ENCODE peak calls at places on chromosomes 12 and 14, in seven cellular contexts. One of them, this sample, is unnamed.
A peak's percentile ranks its signal among the peaks of the same experiment; 100 is the strongest.

GRCh38 chr12:114668151-114668891 is 15.7 kb downstream of the TBX3 start:
- DNase-seq in endodermal cell: peak; percentile 97
- DNase-seq in astrocyte: peak; percentile 63
- DNase-seq in upper lobe of right lung: peak; percentile 84
- DNase-seq in fibroblast of lung: peak; percentile 84
- DNase-seq in iPS DF 6.9: no peak
- DNase-seq in CD8-positive, alpha-beta T cell: no peak
- DNase-seq in this sample: peak; percentile 91

GRCh38 chr12:107404981-107405380 is 280.6 kb upstream of the PWP1 start:
- DNase-seq in fibroblast of lung: peak; percentile 8
- DNase-seq in upper lobe of right lung: no peak
- DNase-seq in astrocyte: peak; percentile 25
- DNase-seq in iPS DF 6.9: no peak
- DNase-seq in endodermal cell: peak; percentile 84
- DNase-seq in CD8-positive, alpha-beta T cell: no peak
- DNase-seq in this sample: peak; percentile 15

GRCh38 chr12:125470838-125471775 is 405.9 kb downstream of the AACS start:
- DNase-seq in CD8-positive, alpha-beta T cell: no peak
- DNase-seq in fibroblast of lung: no peak
- DNase-seq in endodermal cell: no peak
- DNase-seq in upper lobe of right lung: no peak
- DNase-seq in iPS DF 6.9: no peak
- DNase-seq in astrocyte: peak; percentile 7
- DNase-seq in this sample: no peak

GRCh38 chr14:28294834-28295440 is 471.6 kb upstream of the FOXG1 start:
- DNase-seq in CD8-positive, alpha-beta T cell: no peak
- DNase-seq in iPS DF 6.9: peak; percentile 45
- DNase-seq in endodermal cell: peak; percentile 61
- DNase-seq in fibroblast of lung: peak; percentile 22
- DNase-seq in astrocyte: peak; percentile 61
- DNase-seq in upper lobe of right lung: no peak
- DNase-seq in this sample: peak; percentile 79

GRCh38 chr14:99189201-99189801 is 82.7 kb downstream of the BCL11B start:
- DNase-seq in CD8-positive, alpha-beta T cell: no peak
- DNase-seq in upper lobe of right lung: no peak
- DNase-seq in endodermal cell: no peak
- DNase-seq in astrocyte: no peak
- DNase-seq in fibroblast of lung: no peak
- DNase-seq in iPS DF 6.9: no peak
- DNase-seq in this sample: no peak

GRCh38 chr12:116999066-116999465 is 88.3 kb downstream of the FBXW8 start:
- DNase-seq in astrocyte: no peak
- DNase-seq in CD8-positive, alpha-beta T cell: no peak
- DNase-seq in endodermal cell: no peak
- DNase-seq in upper lobe of right lung: no peak
- DNase-seq in iPS DF 6.9: no peak
- DNase-seq in fibroblast of lung: no peak
- DNase-seq in this sample: no peak

GRCh38 chr12:68374315-68374982 is 42.3 kb upstream of the MDM1 start:
- DNase-seq in astrocyte: no peak
- DNase-seq in endodermal cell: no peak
- DNase-seq in iPS DF 6.9: no peak
- DNase-seq in fibroblast of lung: no peak
- DNase-seq in CD8-positive, alpha-beta T cell: no peak
- DNase-seq in upper lobe of right lung: no peak
- DNase-seq in this sample: no peak

GRCh38 chr12:25051583-25052190 is 102.8 kb upstream of the BCAT1 start:
- DNase-seq in CD8-positive, alpha-beta T cell: peak; percentile 33
- DNase-seq in astrocyte: no peak
- DNase-seq in upper lobe of right lung: no peak
- DNase-seq in fibroblast of lung: no peak
- DNase-seq in endodermal cell: no peak
- DNase-seq in iPS DF 6.9: no peak
- DNase-seq in this sample: no peak

GRCh38 chr14:33186656-33187055 is 248.0 kb downstream of the NPAS3 start:
- DNase-seq in CD8-positive, alpha-beta T cell: no peak
- DNase-seq in astrocyte: no peak
- DNase-seq in endodermal cell: no peak
- DNase-seq in upper lobe of right lung: no peak
- DNase-seq in fibroblast of lung: no peak
- DNase-seq in iPS DF 6.9: no peak
- DNase-seq in this sample: no peak

GRCh38 chr14:92886337-92886736 is 36.6 kb upstream of the CHGA start:
- DNase-seq in endodermal cell: no peak
- DNase-seq in upper lobe of right lung: no peak
- DNase-seq in astrocyte: no peak
- DNase-seq in iPS DF 6.9: no peak
- DNase-seq in fibroblast of lung: no peak
- DNase-seq in CD8-positive, alpha-beta T cell: no peak
- DNase-seq in this sample: no peak

GRCh38 chr14:26282578-26282977 is 315.3 kb downstream of the NOVA1 start:
- DNase-seq in upper lobe of right lung: no peak
- DNase-seq in iPS DF 6.9: no peak
- DNase-seq in endodermal cell: peak; percentile 49
- DNase-seq in astrocyte: no peak
- DNase-seq in fibroblast of lung: no peak
- DNase-seq in CD8-positive, alpha-beta T cell: no peak
- DNase-seq in this sample: no peak

GRCh38 chr14:30573203-30573814 is 14.4 kb downstream of the G2E3 start:
- DNase-seq in upper lobe of right lung: no peak
- DNase-seq in astrocyte: peak; percentile 70
- DNase-seq in endodermal cell: no peak
- DNase-seq in CD8-positive, alpha-beta T cell: no peak
- DNase-seq in iPS DF 6.9: no peak
- DNase-seq in fibroblast of lung: peak; percentile 46
- DNase-seq in this sample: no peak

GRCh38 chr12:110042260-110042659 is 6.1 kb downstream of the C12orf76 start:
- DNase-seq in endodermal cell: no peak
- DNase-seq in upper lobe of right lung: no peak
- DNase-seq in fibroblast of lung: no peak
- DNase-seq in CD8-positive, alpha-beta T cell: no peak
- DNase-seq in astrocyte: no peak
- DNase-seq in iPS DF 6.9: no peak
- DNase-seq in this sample: no peak

GRCh38 chr14:35351897-35352273 is 52.7 kb downstream of the NFKBIA start:
- DNase-seq in endodermal cell: peak; percentile 53
- DNase-seq in CD8-positive, alpha-beta T cell: no peak
- DNase-seq in fibroblast of lung: no peak
- DNase-seq in upper lobe of right lung: no peak
- DNase-seq in astrocyte: no peak
- DNase-seq in iPS DF 6.9: no peak
- DNase-seq in this sample: no peak

GRCh38 chr12:67080637-67081036 is 188.5 kb upstream of the CAND1 start:
- DNase-seq in astrocyte: no peak
- DNase-seq in iPS DF 6.9: no peak
- DNase-seq in upper lobe of right lung: no peak
- DNase-seq in CD8-positive, alpha-beta T cell: no peak
- DNase-seq in endodermal cell: no peak
- DNase-seq in fibroblast of lung: no peak
- DNase-seq in this sample: no peak

GRCh38 chr12:12461281-12461922 is 101.3 kb downstream of the DUSP16 start:
- DNase-seq in fibroblast of lung: no peak
- DNase-seq in iPS DF 6.9: no peak
- DNase-seq in CD8-positive, alpha-beta T cell: no peak
- DNase-seq in endodermal cell: peak; percentile 23
- DNase-seq in upper lobe of right lung: no peak
- DNase-seq in astrocyte: no peak
- DNase-seq in this sample: no peak

GRCh38 chr14:81402123-81402495 is 2.0 kb upstream of the STON2 start:
- DNase-seq in endodermal cell: no peak
- DNase-seq in CD8-positive, alpha-beta T cell: no peak
- DNase-seq in upper lobe of right lung: no peak
- DNase-seq in iPS DF 6.9: no peak
- DNase-seq in astrocyte: peak; percentile 74
- DNase-seq in fibroblast of lung: peak; percentile 26
- DNase-seq in this sample: peak; percentile 18

GRCh38 chr12:92021665-92022033 is 124.0 kb downstream of the BTG1 start:
- DNase-seq in upper lobe of right lung: no peak
- DNase-seq in astrocyte: no peak
- DNase-seq in endodermal cell: peak; percentile 85
- DNase-seq in CD8-positive, alpha-beta T cell: no peak
- DNase-seq in iPS DF 6.9: peak; percentile 25
- DNase-seq in fibroblast of lung: no peak
- DNase-seq in this sample: no peak

GRCh38 chr12:46585854-46586621 is 213.5 kb upstream of the SLC38A2 start:
- DNase-seq in iPS DF 6.9: no peak
- DNase-seq in upper lobe of right lung: peak; percentile 65
- DNase-seq in endodermal cell: peak; percentile 88
- DNase-seq in astrocyte: peak; percentile 77
- DNase-seq in CD8-positive, alpha-beta T cell: peak; percentile 38
- DNase-seq in fibroblast of lung: peak; percentile 93
- DNase-seq in this sample: peak; percentile 52

GRCh38 chr12:52050116-52050770 is 999 bp upstream of the NR4A1 start:
- DNase-seq in CD8-positive, alpha-beta T cell: no peak
- DNase-seq in iPS DF 6.9: no peak
- DNase-seq in endodermal cell: peak; percentile 86
- DNase-seq in astrocyte: no peak
- DNase-seq in fibroblast of lung: peak; percentile 70
- DNase-seq in upper lobe of right lung: peak; percentile 67
- DNase-seq in this sample: no peak

GRCh38 chr14:53951661-53952265 is 4.9 kb downstream of the BMP4 start:
- DNase-seq in astrocyte: no peak
- DNase-seq in endodermal cell: peak; percentile 77
- DNase-seq in CD8-positive, alpha-beta T cell: no peak
- DNase-seq in iPS DF 6.9: no peak
- DNase-seq in upper lobe of right lung: no peak
- DNase-seq in fibroblast of lung: peak; percentile 19
- DNase-seq in this sample: peak; percentile 16

GRCh38 chr14:38286481-38286880 is 30.6 kb upstream of the CLEC14A start:
- DNase-seq in CD8-positive, alpha-beta T cell: no peak
- DNase-seq in fibroblast of lung: peak; percentile 22
- DNase-seq in upper lobe of right lung: no peak
- DNase-seq in astrocyte: peak; percentile 4
- DNase-seq in endodermal cell: no peak
- DNase-seq in iPS DF 6.9: no peak
- DNase-seq in this sample: no peak

GRCh38 chr12:39777465-39777864 is 157.9 kb upstream of the ABCD2 start:
- DNase-seq in endodermal cell: no peak
- DNase-seq in iPS DF 6.9: no peak
- DNase-seq in CD8-positive, alpha-beta T cell: no peak
- DNase-seq in upper lobe of right lung: no peak
- DNase-seq in astrocyte: no peak
- DNase-seq in fibroblast of lung: no peak
- DNase-seq in this sample: no peak

GRCh38 chr14:22268875-22269274 is 320.1 kb downstream of the DAD1 start:
- DNase-seq in upper lobe of right lung: no peak
- DNase-seq in fibroblast of lung: peak; percentile 7
- DNase-seq in endodermal cell: no peak
- DNase-seq in CD8-positive, alpha-beta T cell: no peak
- DNase-seq in iPS DF 6.9: no peak
- DNase-seq in astrocyte: peak; percentile 54
- DNase-seq in this sample: peak; percentile 17

GRCh38 chr12:117151195-117152031 is 38.9 kb downstream of the FBXO21 start:
- DNase-seq in endodermal cell: peak; percentile 98
- DNase-seq in astrocyte: no peak
- DNase-seq in upper lobe of right lung: peak; percentile 72
- DNase-seq in iPS DF 6.9: peak; percentile 48
- DNase-seq in CD8-positive, alpha-beta T cell: no peak
- DNase-seq in fibroblast of lung: peak; percentile 59
- DNase-seq in this sample: peak; percentile 70

DNA sequence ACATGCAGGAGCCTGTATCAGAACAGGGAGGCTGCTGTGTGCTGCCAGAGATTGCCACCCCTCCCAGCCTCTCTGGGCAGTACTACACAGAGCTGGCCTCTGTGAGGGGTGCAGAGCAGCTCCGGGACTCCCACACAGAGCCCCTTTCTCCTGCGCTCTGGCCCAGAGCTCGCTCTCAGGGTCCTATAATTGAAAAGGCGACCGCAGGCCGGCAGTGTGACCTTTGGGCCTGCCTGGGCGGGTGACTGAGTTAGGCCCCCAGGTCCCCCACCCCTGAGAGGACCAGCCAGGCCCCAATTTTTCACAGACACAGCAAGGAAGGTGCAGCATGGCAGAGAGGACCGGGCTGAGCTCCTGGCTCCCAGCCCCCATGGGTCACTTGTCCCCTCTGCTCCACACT is 136.4 kb downstream of the ZFP36L1 start:
- DNase-seq in fibroblast of lung: no peak
- DNase-seq in CD8-positive, alpha-beta T cell: no peak
- DNase-seq in astrocyte: no peak
- DNase-seq in iPS DF 6.9: no peak
- DNase-seq in endodermal cell: no peak
- DNase-seq in upper lobe of right lung: peak; percentile 23
- DNase-seq in this sample: no peak
- H3K4me1 ChIP-seq in fibroblast of lung: peaks cover 18% of the 10 kb centered on the region
- H3K4me1 ChIP-seq in CD8-positive, alpha-beta T cell: peaks cover 18% of the 10 kb centered on the region
- H3K4me1 ChIP-seq in astrocyte: peaks cover 32% of the 10 kb centered on the region
- H3K4me1 ChIP-seq in iPS DF 6.9: peaks cover 4% of the 10 kb centered on the region
- H3K4me1 ChIP-seq in endodermal cell: no peaks in the 10 kb centered on the region
- H3K4me1 ChIP-seq in upper lobe of right lung: peaks cover 12% of the 10 kb centered on the region
- H3K4me1 ChIP-seq in this sample: peaks cover 7% of the 10 kb centered on the region

DNA sequence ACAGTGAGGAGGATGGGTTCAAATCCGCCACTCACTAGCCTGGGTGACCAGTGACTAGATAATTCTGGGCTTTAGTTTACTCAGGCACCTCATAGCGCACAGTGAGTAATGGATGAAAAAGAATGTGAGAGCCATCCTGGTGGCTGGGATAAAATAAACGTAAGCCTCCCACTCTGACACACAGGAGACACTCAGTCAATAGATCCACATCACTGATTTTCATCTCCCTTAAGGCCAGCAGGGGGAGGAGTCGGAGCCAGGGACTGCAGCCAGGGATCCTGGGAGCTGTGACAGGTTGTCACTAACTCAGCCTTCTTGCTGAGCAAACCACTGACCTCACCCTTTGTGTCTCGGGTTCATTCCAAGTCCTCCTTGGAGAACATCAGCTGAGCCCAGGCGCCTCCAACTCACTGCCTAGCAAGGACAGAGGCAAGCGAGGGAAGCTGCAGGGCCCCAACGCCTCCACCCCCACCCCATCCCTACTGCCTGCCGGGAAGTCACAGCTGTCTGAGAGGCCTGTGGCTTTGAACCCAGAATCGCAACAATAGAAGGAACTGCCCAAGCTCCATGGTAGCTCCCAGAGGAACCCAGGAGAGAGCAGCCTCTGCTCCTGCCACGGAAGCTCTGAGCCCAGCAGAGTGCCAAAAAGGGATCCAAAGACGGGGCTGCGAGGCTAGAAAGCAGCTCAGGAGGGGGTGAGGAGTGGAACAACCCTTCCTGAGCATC is 30.7 kb downstream of the PXN start:
- DNase-seq in astrocyte: peak; percentile 97
- DNase-seq in iPS DF 6.9: no peak
- DNase-seq in fibroblast of lung: peak; percentile 99
- DNase-seq in upper lobe of right lung: peak; percentile 81
- DNase-seq in CD8-positive, alpha-beta T cell: no peak
- DNase-seq in endodermal cell: peak; percentile 92
- DNase-seq in this sample: peak; percentile 94
- H3K4me1 ChIP-seq in astrocyte: peaks cover 87% of the 10 kb centered on the region
- H3K4me1 ChIP-seq in iPS DF 6.9: peaks cover 29% of the 10 kb centered on the region
- H3K4me1 ChIP-seq in fibroblast of lung: peaks cover 80% of the 10 kb centered on the region
- H3K4me1 ChIP-seq in upper lobe of right lung: peaks cover 100% of the 10 kb centered on the region
- H3K4me1 ChIP-seq in CD8-positive, alpha-beta T cell: peaks cover 81% of the 10 kb centered on the region
- H3K4me1 ChIP-seq in endodermal cell: peaks cover 38% of the 10 kb centered on the region
- H3K4me1 ChIP-seq in this sample: peaks cover 84% of the 10 kb centered on the region

GRCh38 chr14:76955575-76956252 is 72.8 kb downstream of the IRF2BPL start:
- DNase-seq in upper lobe of right lung: no peak
- DNase-seq in fibroblast of lung: peak; percentile 39
- DNase-seq in astrocyte: peak; percentile 34
- DNase-seq in iPS DF 6.9: no peak
- DNase-seq in CD8-positive, alpha-beta T cell: peak; percentile 43
- DNase-seq in endodermal cell: peak; percentile 84
- DNase-seq in this sample: peak; percentile 61
- H3K4me1 ChIP-seq in upper lobe of right lung: peaks cover 50% of the 10 kb centered on the region
- H3K4me1 ChIP-seq in fibroblast of lung: peaks cover 35% of the 10 kb centered on the region
- H3K4me1 ChIP-seq in astrocyte: peaks cover 69% of the 10 kb centered on the region
- H3K4me1 ChIP-seq in iPS DF 6.9: peaks cover 7% of the 10 kb centered on the region
- H3K4me1 ChIP-seq in CD8-positive, alpha-beta T cell: peaks cover 45% of the 10 kb centered on the region
- H3K4me1 ChIP-seq in endodermal cell: peaks cover 21% of the 10 kb centered on the region
- H3K4me1 ChIP-seq in this sample: peaks cover 52% of the 10 kb centered on the region

GRCh38 chr12:48966177-48966890 is 5.2 kb downstream of the WNT10B start:
- DNase-seq in astrocyte: no peak
- DNase-seq in fibroblast of lung: no peak
- DNase-seq in CD8-positive, alpha-beta T cell: no peak
- DNase-seq in upper lobe of right lung: no peak
- DNase-seq in endodermal cell: peak; percentile 66
- DNase-seq in iPS DF 6.9: no peak
- DNase-seq in this sample: no peak
- H3K4me1 ChIP-seq in astrocyte: peaks cover 9% of the 10 kb centered on the region
- H3K4me1 ChIP-seq in fibroblast of lung: peaks cover 2% of the 10 kb centered on the region
- H3K4me1 ChIP-seq in CD8-positive, alpha-beta T cell: peaks cover 19% of the 10 kb centered on the region
- H3K4me1 ChIP-seq in upper lobe of right lung: peaks cover 16% of the 10 kb centered on the region
- H3K4me1 ChIP-seq in endodermal cell: no peaks in the 10 kb centered on the region
- H3K4me1 ChIP-seq in iPS DF 6.9: peaks cover 21% of the 10 kb centered on the region
- H3K4me1 ChIP-seq in this sample: no peaks in the 10 kb centered on the region